ENCODE peak calls at places on chromosomes 2 and 18, in eight cellular contexts. One of them, this sample, is unnamed. For H3K9me3, the result is how much of the 10 kb centered on the place peaks cover.

GRCh38 chr2:102224824-102225739 is 38.3 kb downstream of the IL1RL2 start:
- DNase-seq in K562: no peak
- DNase-seq in mucosa of descending colon: no peak
- DNase-seq in left ventricle myocardium inferior: no peak
- DNase-seq in SJSA1: no peak
- DNase-seq in CD8-positive, alpha-beta memory T cell: no peak
- DNase-seq in right atrium auricular region: no peak
- DNase-seq in effector memory CD4-positive, alpha-beta T cell: no peak
- DNase-seq in this sample: no peak

GRCh38 chr2:101330253-101330921 is 21.9 kb upstream of the RNF149 start:
- DNase-seq in K562: no peak
- DNase-seq in mucosa of descending colon: peak
- DNase-seq in left ventricle myocardium inferior: peak
- DNase-seq in SJSA1: no peak
- DNase-seq in CD8-positive, alpha-beta memory T cell: no peak
- DNase-seq in right atrium auricular region: peak
- DNase-seq in effector memory CD4-positive, alpha-beta T cell: no peak
- DNase-seq in this sample: no peak

GRCh38 chr2:164657129-164657528 is 35.8 kb upstream of the GRB14 start:
- DNase-seq in K562: no peak
- DNase-seq in mucosa of descending colon: no peak
- DNase-seq in left ventricle myocardium inferior: no peak
- DNase-seq in SJSA1: no peak
- DNase-seq in CD8-positive, alpha-beta memory T cell: no peak
- DNase-seq in right atrium auricular region: no peak
- DNase-seq in effector memory CD4-positive, alpha-beta T cell: no peak
- DNase-seq in this sample: no peak

GRCh38 chr18:39600894-39601293 is 2035.3 kb upstream of the CELF4 start:
- DNase-seq in K562: no peak
- DNase-seq in mucosa of descending colon: no peak
- DNase-seq in left ventricle myocardium inferior: no peak
- DNase-seq in SJSA1: no peak
- DNase-seq in CD8-positive, alpha-beta memory T cell: no peak
- DNase-seq in right atrium auricular region: no peak
- DNase-seq in effector memory CD4-positive, alpha-beta T cell: no peak
- DNase-seq in this sample: no peak

GRCh38 chr18:8685141-8685913 is 20.0 kb upstream of the MTCL1 start:
- DNase-seq in K562: no peak
- DNase-seq in mucosa of descending colon: no peak
- DNase-seq in left ventricle myocardium inferior: no peak
- DNase-seq in SJSA1: peak
- DNase-seq in CD8-positive, alpha-beta memory T cell: no peak
- DNase-seq in right atrium auricular region: no peak
- DNase-seq in effector memory CD4-positive, alpha-beta T cell: no peak
- DNase-seq in this sample: no peak

GRCh38 chr2:211328126-211328525 is 771.7 kb downstream of the CPS1 start:
- DNase-seq in K562: no peak
- DNase-seq in mucosa of descending colon: no peak
- DNase-seq in left ventricle myocardium inferior: no peak
- DNase-seq in SJSA1: no peak
- DNase-seq in CD8-positive, alpha-beta memory T cell: no peak
- DNase-seq in right atrium auricular region: no peak
- DNase-seq in effector memory CD4-positive, alpha-beta T cell: no peak
- DNase-seq in this sample: no peak

GRCh38 chr2:199458017-199458805 is 472 bp upstream of the SATB2 start:
- DNase-seq in K562: peak
- DNase-seq in mucosa of descending colon: peak
- DNase-seq in left ventricle myocardium inferior: peak
- DNase-seq in SJSA1: peak
- DNase-seq in CD8-positive, alpha-beta memory T cell: peak
- DNase-seq in right atrium auricular region: no peak
- DNase-seq in effector memory CD4-positive, alpha-beta T cell: no peak
- DNase-seq in this sample: no peak

GRCh38 chr2:110114007-110114591 is 1.5 kb downstream of the MALL start:
- DNase-seq in K562: no peak
- DNase-seq in mucosa of descending colon: peak
- DNase-seq in left ventricle myocardium inferior: no peak
- DNase-seq in SJSA1: no peak
- DNase-seq in CD8-positive, alpha-beta memory T cell: no peak
- DNase-seq in right atrium auricular region: no peak
- DNase-seq in effector memory CD4-positive, alpha-beta T cell: no peak
- DNase-seq in this sample: peak

GRCh38 chr18:28814365-28814764 is 637.4 kb upstream of the CDH2 start:
- DNase-seq in K562: no peak
- DNase-seq in mucosa of descending colon: no peak
- DNase-seq in left ventricle myocardium inferior: no peak
- DNase-seq in SJSA1: no peak
- DNase-seq in CD8-positive, alpha-beta memory T cell: no peak
- DNase-seq in right atrium auricular region: no peak
- DNase-seq in effector memory CD4-positive, alpha-beta T cell: no peak
- DNase-seq in this sample: no peak

GRCh38 chr2:149972039-149972438 is 384.5 kb upstream of the MMADHC start:
- DNase-seq in K562: no peak
- DNase-seq in mucosa of descending colon: no peak
- DNase-seq in left ventricle myocardium inferior: no peak
- DNase-seq in SJSA1: no peak
- DNase-seq in CD8-positive, alpha-beta memory T cell: no peak
- DNase-seq in right atrium auricular region: no peak
- DNase-seq in effector memory CD4-positive, alpha-beta T cell: no peak
- DNase-seq in this sample: no peak

GRCh38 chr2:128734521-128735295 is 416.0 kb upstream of the HS6ST1 start:
- DNase-seq in K562: no peak
- DNase-seq in mucosa of descending colon: no peak
- DNase-seq in left ventricle myocardium inferior: no peak
- DNase-seq in SJSA1: no peak
- DNase-seq in CD8-positive, alpha-beta memory T cell: no peak
- DNase-seq in right atrium auricular region: peak
- DNase-seq in effector memory CD4-positive, alpha-beta T cell: no peak
- DNase-seq in this sample: peak

GRCh38 chr2:237732070-237732469 is 66.5 kb upstream of the RBM44 start:
- DNase-seq in K562: no peak
- DNase-seq in mucosa of descending colon: no peak
- DNase-seq in left ventricle myocardium inferior: no peak
- DNase-seq in SJSA1: no peak
- DNase-seq in CD8-positive, alpha-beta memory T cell: no peak
- DNase-seq in right atrium auricular region: no peak
- DNase-seq in effector memory CD4-positive, alpha-beta T cell: no peak
- DNase-seq in this sample: no peak

GRCh38 chr2:238434846-238435751 is 8.4 kb downstream of the ASB1 start:
- DNase-seq in K562: no peak
- DNase-seq in mucosa of descending colon: no peak
- DNase-seq in left ventricle myocardium inferior: no peak
- DNase-seq in SJSA1: no peak
- DNase-seq in CD8-positive, alpha-beta memory T cell: no peak
- DNase-seq in right atrium auricular region: no peak
- DNase-seq in effector memory CD4-positive, alpha-beta T cell: no peak
- DNase-seq in this sample: no peak

GRCh38 chr2:202278944-202279343 is 13.4 kb downstream of the NOP58 start:
- DNase-seq in K562: no peak
- DNase-seq in mucosa of descending colon: no peak
- DNase-seq in left ventricle myocardium inferior: no peak
- DNase-seq in SJSA1: peak
- DNase-seq in CD8-positive, alpha-beta memory T cell: no peak
- DNase-seq in right atrium auricular region: no peak
- DNase-seq in effector memory CD4-positive, alpha-beta T cell: no peak
- DNase-seq in this sample: no peak

GRCh38 chr2:27889774-27890145 is 427 bp downstream of the RBKS start:
- DNase-seq in K562: no peak
- DNase-seq in mucosa of descending colon: no peak
- DNase-seq in left ventricle myocardium inferior: no peak
- DNase-seq in SJSA1: no peak
- DNase-seq in CD8-positive, alpha-beta memory T cell: no peak
- DNase-seq in right atrium auricular region: no peak
- DNase-seq in effector memory CD4-positive, alpha-beta T cell: no peak
- DNase-seq in this sample: no peak

GRCh38 chr2:149715005-149715592 is 127.5 kb upstream of the MMADHC start:
- DNase-seq in K562: no peak
- DNase-seq in mucosa of descending colon: no peak
- DNase-seq in left ventricle myocardium inferior: no peak
- DNase-seq in SJSA1: peak
- DNase-seq in CD8-positive, alpha-beta memory T cell: no peak
- DNase-seq in right atrium auricular region: no peak
- DNase-seq in effector memory CD4-positive, alpha-beta T cell: no peak
- DNase-seq in this sample: no peak

GRCh38 chr18:58525517-58525916 is 103.4 kb downstream of the ALPK2 start:
- DNase-seq in K562: no peak
- DNase-seq in mucosa of descending colon: no peak
- DNase-seq in left ventricle myocardium inferior: no peak
- DNase-seq in SJSA1: no peak
- DNase-seq in CD8-positive, alpha-beta memory T cell: no peak
- DNase-seq in right atrium auricular region: no peak
- DNase-seq in effector memory CD4-positive, alpha-beta T cell: no peak
- DNase-seq in this sample: no peak

GRCh38 chr2:159904127-159904564 is 106.1 kb upstream of the CD302 start:
- DNase-seq in K562: no peak
- DNase-seq in mucosa of descending colon: no peak
- DNase-seq in left ventricle myocardium inferior: no peak
- DNase-seq in SJSA1: no peak
- DNase-seq in CD8-positive, alpha-beta memory T cell: peak
- DNase-seq in right atrium auricular region: no peak
- DNase-seq in effector memory CD4-positive, alpha-beta T cell: peak
- DNase-seq in this sample: peak

GRCh38 chr2:217307023-217307422 is 447.2 kb upstream of the TNP1 start:
- DNase-seq in K562: no peak
- DNase-seq in mucosa of descending colon: no peak
- DNase-seq in left ventricle myocardium inferior: peak
- DNase-seq in SJSA1: no peak
- DNase-seq in CD8-positive, alpha-beta memory T cell: no peak
- DNase-seq in right atrium auricular region: no peak
- DNase-seq in effector memory CD4-positive, alpha-beta T cell: no peak
- DNase-seq in this sample: no peak

GRCh38 chr18:23102498-23103260 is 32.6 kb upstream of the CABLES1 start:
- DNase-seq in K562: no peak
- DNase-seq in mucosa of descending colon: no peak
- DNase-seq in left ventricle myocardium inferior: no peak
- DNase-seq in SJSA1: no peak
- DNase-seq in CD8-positive, alpha-beta memory T cell: no peak
- DNase-seq in right atrium auricular region: no peak
- DNase-seq in effector memory CD4-positive, alpha-beta T cell: no peak
- DNase-seq in this sample: no peak

GRCh38 chr2:38233231-38233983 is 143.7 kb downstream of the ATL2 start:
- DNase-seq in K562: no peak
- DNase-seq in mucosa of descending colon: no peak
- DNase-seq in left ventricle myocardium inferior: no peak
- DNase-seq in SJSA1: peak
- DNase-seq in CD8-positive, alpha-beta memory T cell: no peak
- DNase-seq in right atrium auricular region: peak
- DNase-seq in effector memory CD4-positive, alpha-beta T cell: no peak
- DNase-seq in this sample: no peak

GRCh38 chr18:12621737-12622306 is 36.1 kb downstream of the SPIRE1 start:
- DNase-seq in K562: peak
- DNase-seq in mucosa of descending colon: no peak
- DNase-seq in left ventricle myocardium inferior: no peak
- DNase-seq in SJSA1: no peak
- DNase-seq in CD8-positive, alpha-beta memory T cell: no peak
- DNase-seq in right atrium auricular region: no peak
- DNase-seq in effector memory CD4-positive, alpha-beta T cell: no peak
- DNase-seq in this sample: no peak

GRCh38 chr2:149924028-149924427 is 336.5 kb upstream of the MMADHC start:
- DNase-seq in K562: no peak
- DNase-seq in mucosa of descending colon: no peak
- DNase-seq in left ventricle myocardium inferior: no peak
- DNase-seq in SJSA1: peak
- DNase-seq in CD8-positive, alpha-beta memory T cell: no peak
- DNase-seq in right atrium auricular region: no peak
- DNase-seq in effector memory CD4-positive, alpha-beta T cell: no peak
- DNase-seq in this sample: no peak

GRCh38 chr18:60322591-60322990 is 50.0 kb downstream of the MC4R start:
- DNase-seq in K562: no peak
- DNase-seq in mucosa of descending colon: no peak
- DNase-seq in left ventricle myocardium inferior: no peak
- DNase-seq in SJSA1: no peak
- DNase-seq in CD8-positive, alpha-beta memory T cell: no peak
- DNase-seq in right atrium auricular region: no peak
- DNase-seq in effector memory CD4-positive, alpha-beta T cell: no peak
- DNase-seq in this sample: no peak
- H3K9me3 ChIP-seq in K562: under half
- H3K9me3 ChIP-seq in mucosa of descending colon: under half
- H3K9me3 ChIP-seq in left ventricle myocardium inferior: under half
- H3K9me3 ChIP-seq in SJSA1: under half
- H3K9me3 ChIP-seq in CD8-positive, alpha-beta memory T cell: under half
- H3K9me3 ChIP-seq in right atrium auricular region: under half
- H3K9me3 ChIP-seq in effector memory CD4-positive, alpha-beta T cell: under half
- H3K9me3 ChIP-seq in this sample: under half

DNA sequence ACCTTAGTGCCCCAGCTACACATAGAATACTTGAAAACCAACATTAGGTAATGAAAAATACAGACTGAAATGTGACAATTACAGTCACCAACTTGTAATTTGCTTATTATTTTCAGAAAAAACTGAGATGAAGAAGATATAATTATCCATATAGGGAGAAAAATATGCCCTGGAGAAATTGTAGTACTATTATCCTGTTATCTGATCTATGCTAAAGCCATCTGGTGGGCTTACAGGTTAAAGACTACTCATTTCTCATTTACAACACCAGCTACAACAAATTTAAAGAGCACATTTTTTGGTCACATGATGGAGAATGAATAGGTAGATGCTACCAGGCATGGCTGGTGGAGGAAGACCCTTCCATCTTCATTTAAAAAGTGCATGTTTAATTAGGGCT is 79.6 kb upstream of the NYAP2 start:
- DNase-seq in K562: no peak
- DNase-seq in mucosa of descending colon: no peak
- DNase-seq in left ventricle myocardium inferior: no peak
- DNase-seq in SJSA1: no peak
- DNase-seq in CD8-positive, alpha-beta memory T cell: no peak
- DNase-seq in right atrium auricular region: no peak
- DNase-seq in effector memory CD4-positive, alpha-beta T cell: no peak
- DNase-seq in this sample: no peak
- H3K9me3 ChIP-seq in K562: under half
- H3K9me3 ChIP-seq in mucosa of descending colon: under half
- H3K9me3 ChIP-seq in left ventricle myocardium inferior: half or more
- H3K9me3 ChIP-seq in SJSA1: under half
- H3K9me3 ChIP-seq in CD8-positive, alpha-beta memory T cell: under half
- H3K9me3 ChIP-seq in right atrium auricular region: under half
- H3K9me3 ChIP-seq in effector memory CD4-positive, alpha-beta T cell: under half
- H3K9me3 ChIP-seq in this sample: under half

GRCh38 chr18:14917311-14917710 is 169.3 kb downstream of the ANKRD30B start:
- DNase-seq in K562: no peak
- DNase-seq in mucosa of descending colon: no peak
- DNase-seq in left ventricle myocardium inferior: no peak
- DNase-seq in SJSA1: no peak
- DNase-seq in CD8-positive, alpha-beta memory T cell: no peak
- DNase-seq in right atrium auricular region: no peak
- DNase-seq in effector memory CD4-positive, alpha-beta T cell: no peak
- DNase-seq in this sample: no peak
- H3K9me3 ChIP-seq in K562: under half
- H3K9me3 ChIP-seq in mucosa of descending colon: under half
- H3K9me3 ChIP-seq in left ventricle myocardium inferior: under half
- H3K9me3 ChIP-seq in SJSA1: under half
- H3K9me3 ChIP-seq in CD8-positive, alpha-beta memory T cell: under half
- H3K9me3 ChIP-seq in right atrium auricular region: under half
- H3K9me3 ChIP-seq in effector memory CD4-positive, alpha-beta T cell: under half
- H3K9me3 ChIP-seq in this sample: under half

DNA sequence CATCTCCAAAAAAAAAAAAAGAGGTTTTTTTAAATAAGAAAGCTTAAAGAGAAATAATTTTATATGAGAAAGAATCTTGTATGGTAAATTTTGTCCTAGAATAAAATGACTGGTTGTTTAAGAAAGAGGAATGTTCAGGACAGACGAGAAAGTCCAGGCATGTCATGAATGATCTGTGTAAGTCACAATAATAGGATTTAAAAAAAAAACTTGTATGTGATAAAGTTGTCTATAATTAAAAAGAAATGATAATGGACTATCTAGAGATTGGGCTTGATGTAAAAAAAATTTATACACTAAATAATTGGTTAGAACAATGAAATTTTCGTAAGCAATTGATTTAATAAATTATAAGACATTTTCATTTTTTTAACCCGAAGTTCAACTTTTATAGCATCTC is 71.7 kb upstream of the ABCA12 start:
- DNase-seq in K562: no peak
- DNase-seq in mucosa of descending colon: no peak
- DNase-seq in left ventricle myocardium inferior: no peak
- DNase-seq in SJSA1: no peak
- DNase-seq in CD8-positive, alpha-beta memory T cell: no peak
- DNase-seq in right atrium auricular region: no peak
- DNase-seq in effector memory CD4-positive, alpha-beta T cell: no peak
- DNase-seq in this sample: no peak
- H3K9me3 ChIP-seq in K562: under half
- H3K9me3 ChIP-seq in mucosa of descending colon: under half
- H3K9me3 ChIP-seq in left ventricle myocardium inferior: under half
- H3K9me3 ChIP-seq in SJSA1: under half
- H3K9me3 ChIP-seq in CD8-positive, alpha-beta memory T cell: under half
- H3K9me3 ChIP-seq in right atrium auricular region: under half
- H3K9me3 ChIP-seq in effector memory CD4-positive, alpha-beta T cell: under half
- H3K9me3 ChIP-seq in this sample: under half